ENCODE peak calls at places on chromosomes 16 and 17, in eight cellular contexts. P is AG08396; U is NCI-H2029; Z is activated CD4-positive, alpha-beta T cell treated with anti-CD3 and anti-CD28 coated beads for 24 hours; T is DMS 273 treated with DMSO at 0.1 percent for 48 hours; Q is foreskin fibroblast; W is C1 segment of cervical spinal cord; B is stimulated activated CD8-positive, alpha-beta memory T cell treated with anti-CD3 and anti-CD28 coated beads, Interleukin-4, amount 100 ng/mL, for 1 hour. O is an unnamed sample.
A peak's percentile ranks its signal among the peaks of the same experiment; 100 is the strongest.

GRCh38 chr17:68498479-68499326 is 13.5 kb upstream of the PRKAR1A start:
- DNase-seq in B (no peak), P (no peak), Z (no peak), W (no peak), T (no peak), Q (no peak), U (no peak), O (no peak)

GRCh38 chr17:45361976-45362375 is 45.2 kb upstream of the MAP3K14 start:
- DNase-seq in B (no peak), Z (no peak), P (no peak), W (no peak), T (no peak), Q (no peak), U (no peak), O (peak; percentile 45)

GRCh38 chr17:76166168-76166567 is 25.1 kb upstream of the FOXJ1 start:
- DNase-seq in Z (no peak), P (peak; percentile 53), T (no peak), U (no peak), W (peak; percentile 45), Q (peak; percentile 63), B (no peak), O (no peak)

GRCh38 chr16:53882310-53882709 is 178.4 kb downstream of the FTO start:
- DNase-seq in W (no peak), U (no peak), T (no peak), Z (no peak), P (no peak), B (no peak), Q (no peak), O (no peak)

GRCh38 chr17:80345841-80346497 is 69.0 kb upstream of the ENDOV start:
- DNase-seq in Z (no peak), U (no peak), W (no peak), P (no peak), B (no peak), T (no peak), Q (no peak), O (no peak)

GRCh38 chr17:4375039-4375748 is 8.7 kb upstream of the UBE2G1 start:
- DNase-seq in U (no peak), T (no peak), P (no peak), B (no peak), Q (no peak), W (no peak), Z (peak; percentile 49), O (no peak)

GRCh38 chr17:69712801-69713311 is 298.4 kb downstream of the MAP2K6 start:
- DNase-seq in P (no peak), Q (no peak), T (no peak), W (no peak), Z (no peak), B (no peak), U (no peak), O (no peak)

GRCh38 chr17:59366773-59367656 is 35.6 kb downstream of the YPEL2 start:
- DNase-seq in U (peak; percentile 87), Z (no peak), Q (no peak), T (peak; percentile 65), B (no peak), P (peak; percentile 58), W (no peak), O (no peak)

GRCh38 chr16:57781349-57781740 is 20.9 kb downstream of the KIFC3 start:
- DNase-seq in T (no peak), Q (no peak), U (no peak), P (no peak), Z (no peak), B (no peak), W (no peak), O (no peak)

GRCh38 chr16:49833796-49834195 is 22.1 kb downstream of the ZNF423 start:
- DNase-seq in B (no peak), P (no peak), Q (no peak), U (no peak), Z (no peak), T (no peak), W (peak; percentile 68), O (peak; percentile 78)

GRCh38 chr17:43212641-43213490 is 1.2 kb downstream of the TMEM106A start:
- DNase-seq in B (no peak), W (no peak), Z (no peak), Q (no peak), T (no peak), U (no peak), P (no peak), O (no peak)

O was measured in ascending aorta.